ENCODE peak calls at places on chromosome 4, in nine cellular contexts. L is activated CD8-positive, alpha-beta T cell treated with anti-CD3 and anti-CD28 coated beads for 36 hours; B is kidney; U is brain microvascular endothelial cell; N is nephron progenitor cell; V is cardiac muscle cell; R is fibroblast of the aortic adventitia; Q is tibial nerve; O is cardiac fibroblast. F is an unnamed sample.

GRCh38 chr4:153518001-153518400 is 51.8 kb downstream of the TMEM131L start:
- DNase-seq in L (no peak), B (no peak), U (no peak), N (no peak), V (no peak), R (no peak), Q (no peak), O (no peak), F (no peak)

GRCh38 chr4:26746742-26747351 is 113.8 kb upstream of the STIM2 start:
- DNase-seq in L (peak; percentile 75), B (no peak), U (no peak), N (no peak), V (no peak), R (no peak), Q (no peak), O (no peak), F (no peak)

GRCh38 chr4:121594796-121595526 is 101.8 kb downstream of the ANXA5 start:
- DNase-seq in L (no peak), B (no peak), U (peak; percentile 35), N (no peak), V (peak; percentile 81), R (peak; percentile 77), Q (peak; percentile 50), O (peak; percentile 80), F (peak; percentile 86)

GRCh38 chr4:108426493-108426892 is 193.9 kb upstream of the RPL34 start:
- DNase-seq in L (no peak), B (no peak), U (peak; percentile 31), N (no peak), V (peak; percentile 3), R (peak; percentile 56), Q (no peak), O (no peak), F (peak; percentile 18)

GRCh38 chr4:154329939-154330338 is 161.7 kb downstream of the DCHS2 start:
- DNase-seq in L (no peak), B (no peak), U (no peak), N (no peak), V (peak; percentile 70), R (peak; percentile 65), Q (no peak), O (peak; percentile 66), F (peak; percentile 94)

GRCh38 chr4:19776021-19776459 is 475.7 kb upstream of the SLIT2 start:
- DNase-seq in L (no peak), B (peak; percentile 71), U (peak; percentile 95), N (no peak), V (peak; percentile 75), R (peak; percentile 82), Q (no peak), O (peak; percentile 74), F (peak; percentile 73)

GRCh38 chr4:76601791-76602190 is 166.8 kb downstream of the SHROOM3 start:
- DNase-seq in L (no peak), B (no peak), U (no peak), N (no peak), V (peak; percentile 84), R (peak; percentile 80), Q (no peak), O (peak; percentile 83), F (peak; percentile 70)

GRCh38 chr4:7964459-7964858 is 24.8 kb upstream of the AFAP1 start:
- DNase-seq in L (peak; percentile 64), B (no peak), U (no peak), N (no peak), V (no peak), R (no peak), Q (no peak), O (no peak), F (no peak)

GRCh38 chr4:18942874-18943273 is 921.3 kb upstream of the LCORL start:
- DNase-seq in L (no peak), B (no peak), U (no peak), N (no peak), V (no peak), R (no peak), Q (no peak), O (no peak), F (no peak)

GRCh38 chr4:158809611-158810486 is 41.0 kb downstream of the FNIP2 start:
- DNase-seq in L (peak; percentile 33), B (no peak), U (peak; percentile 95), N (no peak), V (peak; percentile 72), R (peak; percentile 98), Q (peak; percentile 57), O (peak; percentile 84), F (peak; percentile 67)

GRCh38 chr4:173424899-173425805 is 26.2 kb upstream of the SCRG1 start:
- DNase-seq in L (no peak), B (no peak), U (peak; percentile 76), N (no peak), V (peak; percentile 41), R (peak; percentile 89), Q (no peak), O (peak; percentile 49), F (peak; percentile 74)

GRCh38 chr4:150348079-150348478 is 233.9 kb upstream of the MAB21L2 start:
- DNase-seq in L (no peak), B (no peak), U (peak; percentile 20), N (no peak), V (peak; percentile 47), R (peak; percentile 50), Q (no peak), O (peak; percentile 57), F (peak; percentile 83)

GRCh38 chr4:116531026-116531425 is 554.4 kb downstream of the TRAM1L1 start:
- DNase-seq in L (no peak), B (no peak), U (no peak), N (no peak), V (no peak), R (no peak), Q (no peak), O (no peak), F (no peak)

GRCh38 chr4:176266026-176266425 is 3.0 kb downstream of the ASB5 start:
- DNase-seq in L (no peak), B (no peak), U (no peak), N (no peak), V (no peak), R (no peak), Q (no peak), O (no peak), F (no peak)

GRCh38 chr4:168923526-168924194 is 86.4 kb downstream of the CBR4 start:
- DNase-seq in L (peak; percentile 65), B (no peak), U (peak; percentile 71), N (peak; percentile 60), V (peak; percentile 87), R (peak; percentile 86), Q (peak; percentile 86), O (peak; percentile 88), F (peak; percentile 88)

GRCh38 chr4:25531272-25531671 is 124.4 kb upstream of the SLC34A2 start:
- DNase-seq in L (no peak), B (no peak), U (no peak), N (no peak), V (no peak), R (no peak), Q (no peak), O (no peak), F (no peak)

GRCh38 chr4:145511913-145512522 is 30.4 kb downstream of the SMAD1 start:
- DNase-seq in L (no peak), B (no peak), U (no peak), N (no peak), V (peak; percentile 36), R (peak; percentile 42), Q (no peak), O (peak; percentile 48), F (no peak)

DNA sequence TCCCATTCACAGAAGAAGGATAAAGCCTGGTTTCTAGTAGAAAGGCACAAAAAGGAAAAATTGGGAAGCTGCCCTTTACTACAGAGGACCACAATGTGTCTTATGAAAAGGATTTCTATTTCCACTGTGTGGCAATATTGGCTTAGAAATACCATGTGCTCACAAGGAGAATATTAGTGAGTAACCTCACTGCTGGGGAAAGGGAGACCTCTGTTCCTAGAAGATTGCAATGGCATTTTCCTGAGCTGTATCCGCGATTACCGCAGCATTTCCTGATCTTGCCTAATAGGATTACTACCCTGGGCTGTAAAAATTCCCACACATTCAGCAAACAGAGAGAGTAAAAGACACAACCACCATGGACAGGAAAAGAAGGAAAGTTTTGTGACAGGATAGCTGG is 308.8 kb upstream of the TECRL start:
- DNase-seq in L (no peak), B (no peak), U (no peak), N (no peak), V (peak; percentile 2), R (peak; percentile 0), Q (no peak), O (no peak), F (no peak)
- TF ChIP-seq CTCF in L (no peak), B (no peak), U (no peak), N (no peak), V (no peak), R (no peak), Q (no peak), O (no peak), F (no peak)

GRCh38 chr4:87926554-87927098 is 48.9 kb upstream of the SPP1 start:
- DNase-seq in L (no peak), B (no peak), U (no peak), N (no peak), V (no peak), R (no peak), Q (no peak), O (no peak), F (no peak)
- TF ChIP-seq CTCF in L (no peak), B (no peak), U (no peak), N (no peak), V (no peak), R (no peak), Q (no peak), O (no peak), F (no peak)

GRCh38 chr4:105495667-105496066 is 21.8 kb upstream of the PPA2 start:
- DNase-seq in L (no peak), B (no peak), U (no peak), N (no peak), V (no peak), R (peak; percentile 1), Q (no peak), O (no peak), F (no peak)

GRCh38 chr4:105496899-105497298 is 23.0 kb upstream of the PPA2 start:
- DNase-seq in L (no peak), B (no peak), U (no peak), N (no peak), V (no peak), R (no peak), Q (no peak), O (no peak), F (no peak)
- TF ChIP-seq CTCF in L (no peak), B (peak; percentile 8), U (peak; percentile 45), N (peak; percentile 16), V (peak; percentile 13), R (no peak), Q (no peak), O (peak; percentile 6), F (no peak)

GRCh38 chr4:52957791-52958190 is 95.7 kb downstream of the RASL11B start:
- DNase-seq in L (no peak), B (no peak), U (no peak), N (no peak), V (no peak), R (no peak), Q (no peak), O (peak; percentile 16), F (peak; percentile 40)
- TF ChIP-seq CTCF in L (no peak), B (no peak), U (no peak), N (no peak), V (no peak), R (no peak), Q (no peak), O (no peak), F (no peak)

DNA sequence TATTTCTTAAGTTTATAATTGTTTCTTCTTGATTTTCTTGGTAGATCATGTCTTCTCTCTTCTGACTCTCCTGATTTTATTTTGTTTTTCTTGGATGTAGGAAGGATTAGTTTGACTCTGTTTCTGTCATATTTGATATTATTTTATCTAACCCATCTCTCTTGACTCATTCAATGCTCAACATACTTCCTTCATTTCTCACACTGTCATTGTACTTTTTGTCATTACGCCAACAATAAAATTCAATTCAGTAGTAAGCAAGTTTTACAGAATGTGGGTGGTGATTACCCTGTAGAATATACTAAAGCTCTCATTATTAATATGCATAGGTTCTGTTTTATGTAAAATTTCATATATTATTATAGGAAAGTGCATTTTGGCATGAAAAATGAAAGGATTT is 1303.0 kb upstream of the AGA start:
- DNase-seq in L (no peak), B (no peak), U (no peak), N (no peak), V (no peak), R (no peak), Q (no peak), O (no peak), F (no peak)
- TF ChIP-seq CTCF in L (no peak), B (no peak), U (no peak), N (no peak), V (no peak), R (no peak), Q (no peak), O (no peak), F (no peak)